ENCODE peak calls at places on chromosomes 7 and 10, in eight cellular contexts. H is body of pancreas, W is heart left ventricle, T is stomach, Y is prostate gland, M is uterus, U is H1, K is Peyer's patch. L is an unnamed sample.
A peak's percentile ranks its signal among the peaks of the same experiment; 100 is the strongest.

GRCh38 chr10:102596506-102596971 is 47.7 kb upstream of the TRIM8 start:
- DNase-seq in U (peak; percentile 65), H (peak; percentile 67), K (no peak), W (no peak), T (peak; percentile 67), M (peak; percentile 60), Y (peak; percentile 46), L (peak; percentile 79)

GRCh38 chr7:158973440-158973839 is 117.1 kb downstream of the DYNC2I1 start:
- DNase-seq in Y (no peak), K (no peak), M (no peak), H (peak; percentile 68), T (peak; percentile 42), U (peak; percentile 82), W (no peak), L (peak; percentile 53)

GRCh38 chr7:158992759-158993158 is 136.4 kb downstream of the DYNC2I1 start:
- DNase-seq in H (no peak), M (no peak), T (no peak), U (no peak), W (no peak), Y (no peak), K (no peak), L (no peak)

GRCh38 chr7:70353310-70353947 is 755.2 kb downstream of the AUTS2 start:
- DNase-seq in K (no peak), H (no peak), Y (no peak), M (no peak), T (no peak), U (no peak), W (no peak), L (no peak)

GRCh38 chr7:132141109-132141508 is 435.2 kb downstream of the PLXNA4 start:
- DNase-seq in M (no peak), T (no peak), K (no peak), Y (peak; percentile 22), H (no peak), W (no peak), U (no peak), L (no peak)

GRCh38 chr7:130084037-130084875 is 13.9 kb downstream of the KLHDC10 start:
- DNase-seq in M (no peak), K (no peak), U (no peak), Y (no peak), T (no peak), W (no peak), H (no peak), L (peak; percentile 65)

GRCh38 chr10:76017026-76017732 is 585.8 kb downstream of the LRMDA start:
- DNase-seq in H (no peak), Y (no peak), K (no peak), W (no peak), U (no peak), M (no peak), T (no peak), L (no peak)

GRCh38 chr10:71600856-71601255 is 118.7 kb downstream of the C10orf105 start:
- DNase-seq in U (no peak), H (no peak), W (no peak), Y (no peak), K (no peak), M (peak; percentile 39), T (no peak), L (no peak)

GRCh38 chr7:18408461-18408860 is 87.1 kb upstream of the HDAC9 start:
- DNase-seq in H (no peak), T (no peak), Y (no peak), W (no peak), K (no peak), M (peak; percentile 46), U (no peak), L (peak; percentile 23)

GRCh38 chr10:130745831-130746230 is 565.7 kb downstream of the TCERG1L start:
- DNase-seq in Y (no peak), M (no peak), W (no peak), U (no peak), H (no peak), T (peak; percentile 7), K (no peak), L (no peak)

GRCh38 chr7:100897111-100897608 is 1.5 kb upstream of the ACHE start:
- DNase-seq in H (peak; percentile 39), T (peak; percentile 63), Y (peak; percentile 44), U (peak; percentile 78), M (no peak), W (peak; percentile 64), K (no peak), L (peak; percentile 63)

GRCh38 chr7:112204776-112205347 is 1.3 kb downstream of the DOCK4 start:
- DNase-seq in H (no peak), U (no peak), K (no peak), Y (peak; percentile 15), W (no peak), T (no peak), M (no peak), L (no peak)

GRCh38 chr10:63520463-63521388 is 475 bp upstream of the REEP3 start:
- DNase-seq in K (peak; percentile 52), T (peak; percentile 78), Y (peak; percentile 57), H (peak; percentile 78), M (peak; percentile 51), W (peak; percentile 83), U (peak; percentile 74), L (peak; percentile 77)

GRCh38 chr10:784377-784758 is 94.9 kb upstream of the DIP2C start:
- DNase-seq in W (peak; percentile 33), M (no peak), Y (no peak), T (peak; percentile 25), U (peak; percentile 57), K (no peak), H (peak; percentile 53), L (peak; percentile 54)

GRCh38 chr7:41107330-41107937 is 595.5 kb downstream of the INHBA start:
- DNase-seq in H (no peak), U (no peak), M (peak; percentile 19), K (no peak), W (no peak), Y (peak; percentile 52), T (no peak), L (no peak)

GRCh38 chr7:102106625-102107024 is 180.0 kb upstream of the SH2B2 start:
- DNase-seq in Y (no peak), K (no peak), U (peak; percentile 32), T (no peak), W (no peak), H (no peak), M (no peak), L (no peak)

GRCh38 chr7:31938650-31939049 is 131.6 kb downstream of the PDE1C start:
- DNase-seq in W (no peak), H (no peak), T (no peak), M (no peak), Y (no peak), U (no peak), K (no peak), L (no peak)
- H3K4me1 ChIP-seq in W (peaks cover 43% of the 10 kb centered on the region), H (no peaks in the 10 kb centered on the region), T (no peaks in the 10 kb centered on the region), M (no peaks in the 10 kb centered on the region), Y (no peaks in the 10 kb centered on the region), U (no peaks in the 10 kb centered on the region), K (no peaks in the 10 kb centered on the region), L (no peaks in the 10 kb centered on the region)

GRCh38 chr10:4685904-4686643 is 139.9 kb upstream of the AKR1E2 start:
- DNase-seq in H (no peak), U (no peak), Y (no peak), M (no peak), K (no peak), W (no peak), T (no peak), L (no peak)
- TF ChIP-seq POLR2A in H (no peak), U (no peak), Y (no peak), M (no peak), K (no peak), W (no peak), T (no peak), L (no peak)

GRCh38 chr10:46075869-46076268 is 29.8 kb upstream of the MSMB start:
- DNase-seq in K (no peak), H (no peak), M (no peak), U (no peak), T (no peak), Y (peak; percentile 55), W (no peak), L (no peak)
- H3K4me1 ChIP-seq in K (no peaks in the 10 kb centered on the region), H (no peaks in the 10 kb centered on the region), M (no peaks in the 10 kb centered on the region), U (no peaks in the 10 kb centered on the region), T (no peaks in the 10 kb centered on the region), Y (no peaks in the 10 kb centered on the region), W (no peaks in the 10 kb centered on the region), L (no peaks in the 10 kb centered on the region)

GRCh38 chr10:110872145-110872983 is 636 bp downstream of the PDCD4 start:
- DNase-seq in U (peak; percentile 82), Y (peak; percentile 52), H (peak; percentile 80), M (peak; percentile 80), K (peak; percentile 76), W (peak; percentile 67), T (peak; percentile 62), L (peak; percentile 75)
- TF ChIP-seq POLR2A in U (peak; percentile 65), Y (peak; percentile 23), H (peak; percentile 56), M (no peak), K (no peak), W (no peak), T (no peak), L (peak; percentile 14)

GRCh38 chr10:97717627-97718026 is 4.1 kb downstream of the MARVELD1 start:
- DNase-seq in H (no peak), W (no peak), Y (no peak), T (no peak), M (no peak), U (no peak), K (no peak), L (no peak)
- H3K4me1 ChIP-seq in H (peaks cover 42% of the 10 kb centered on the region), W (peaks cover 47% of the 10 kb centered on the region), Y (peaks cover 9% of the 10 kb centered on the region), T (peaks cover 38% of the 10 kb centered on the region), M (peaks cover 4% of the 10 kb centered on the region), U (peaks cover 16% of the 10 kb centered on the region), K (no peaks in the 10 kb centered on the region), L (no peaks in the 10 kb centered on the region)

GRCh38 chr7:135150072-135150782 is 2.4 kb downstream of the TMEM140 start:
- DNase-seq in W (no peak), M (no peak), H (no peak), Y (no peak), T (no peak), K (no peak), U (no peak), L (peak; percentile 36)
- TF ChIP-seq POLR2A in W (no peak), M (no peak), H (no peak), Y (no peak), T (no peak), K (no peak), U (no peak), L (no peak)

DNA sequence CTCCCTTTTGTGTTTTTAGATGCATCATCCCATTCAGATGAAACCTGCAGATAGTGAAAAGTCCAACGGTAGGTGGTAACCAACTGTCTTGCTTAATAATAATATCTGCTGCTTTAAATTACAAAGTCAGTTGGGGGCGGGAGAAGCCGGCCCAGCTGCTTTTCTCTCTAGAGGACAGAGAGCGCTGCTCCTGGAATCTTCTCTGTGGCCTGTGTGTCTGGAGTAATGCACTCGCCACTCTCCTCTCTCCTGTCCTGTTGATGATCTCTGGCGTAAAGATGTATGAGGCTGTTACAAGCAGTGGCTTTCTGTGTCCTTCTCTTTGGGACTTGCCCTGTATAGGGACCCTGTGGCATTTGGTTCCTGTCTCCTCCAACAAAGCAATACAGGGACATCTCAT is 231.5 kb downstream of the CELF2 start:
- DNase-seq in T (no peak), K (no peak), Y (no peak), W (no peak), U (no peak), H (no peak), M (no peak), L (no peak)
- H3K4me1 ChIP-seq in T (no peaks in the 10 kb centered on the region), K (peaks cover 17% of the 10 kb centered on the region), Y (no peaks in the 10 kb centered on the region), W (peaks cover 28% of the 10 kb centered on the region), U (peaks cover 5% of the 10 kb centered on the region), H (no peaks in the 10 kb centered on the region), M (no peaks in the 10 kb centered on the region), L (no peaks in the 10 kb centered on the region)

L was measured in adrenal gland.